ENCODE peak calls at places on chromosome 2, in nine cellular contexts. One of them, this sample, is unnamed.

GRCh38 chr2:10878268-10878915 is 33.3 kb upstream of the KCNF1 start:
- DNase-seq in fibroblast of lung: no peak
- DNase-seq in A549: no peak
- DNase-seq in mesothelial cell of epicardium: no peak
- DNase-seq in heart left ventricle: no peak
- DNase-seq in GM13977: no peak
- DNase-seq in endothelial cell of umbilical vein: no peak
- DNase-seq in astrocyte of the spinal cord: no peak
- DNase-seq in GM06990: no peak
- DNase-seq in this sample: no peak

GRCh38 chr2:166154685-166155091 is 26.9 kb upstream of the SCN1A start:
- DNase-seq in fibroblast of lung: no peak
- DNase-seq in A549: no peak
- DNase-seq in mesothelial cell of epicardium: no peak
- DNase-seq in heart left ventricle: no peak
- DNase-seq in GM13977: no peak
- DNase-seq in endothelial cell of umbilical vein: no peak
- DNase-seq in astrocyte of the spinal cord: no peak
- DNase-seq in GM06990: no peak
- DNase-seq in this sample: no peak

GRCh38 chr2:186256540-186256939 is 229.5 kb upstream of the ZC3H15 start:
- DNase-seq in fibroblast of lung: peak
- DNase-seq in A549: peak
- DNase-seq in mesothelial cell of epicardium: no peak
- DNase-seq in heart left ventricle: no peak
- DNase-seq in GM13977: peak
- DNase-seq in endothelial cell of umbilical vein: peak
- DNase-seq in astrocyte of the spinal cord: peak
- DNase-seq in GM06990: no peak
- DNase-seq in this sample: peak

GRCh38 chr2:219419331-219420197 is 1.4 kb downstream of the DES start:
- DNase-seq in fibroblast of lung: no peak
- DNase-seq in A549: no peak
- DNase-seq in mesothelial cell of epicardium: no peak
- DNase-seq in heart left ventricle: peak
- DNase-seq in GM13977: no peak
- DNase-seq in endothelial cell of umbilical vein: no peak
- DNase-seq in astrocyte of the spinal cord: no peak
- DNase-seq in GM06990: no peak
- DNase-seq in this sample: no peak

GRCh38 chr2:31299547-31299946 is 65.6 kb downstream of the EHD3 start:
- DNase-seq in fibroblast of lung: no peak
- DNase-seq in A549: no peak
- DNase-seq in mesothelial cell of epicardium: no peak
- DNase-seq in heart left ventricle: no peak
- DNase-seq in GM13977: no peak
- DNase-seq in endothelial cell of umbilical vein: no peak
- DNase-seq in astrocyte of the spinal cord: no peak
- DNase-seq in GM06990: no peak
- DNase-seq in this sample: no peak

GRCh38 chr2:64654993-64655666 is 1.4 kb upstream of the SERTAD2 start:
- DNase-seq in fibroblast of lung: no peak
- DNase-seq in A549: peak
- DNase-seq in mesothelial cell of epicardium: no peak
- DNase-seq in heart left ventricle: no peak
- DNase-seq in GM13977: no peak
- DNase-seq in endothelial cell of umbilical vein: peak
- DNase-seq in astrocyte of the spinal cord: peak
- DNase-seq in GM06990: no peak
- DNase-seq in this sample: no peak

GRCh38 chr2:177830881-177831386 is 241.6 kb downstream of the PDE11A start:
- DNase-seq in fibroblast of lung: no peak
- DNase-seq in A549: no peak
- DNase-seq in mesothelial cell of epicardium: no peak
- DNase-seq in heart left ventricle: no peak
- DNase-seq in GM13977: no peak
- DNase-seq in endothelial cell of umbilical vein: no peak
- DNase-seq in astrocyte of the spinal cord: no peak
- DNase-seq in GM06990: no peak
- DNase-seq in this sample: no peak

GRCh38 chr2:74457549-74458131 is 598 bp upstream of the WBP1 start:
- DNase-seq in fibroblast of lung: no peak
- DNase-seq in A549: peak
- DNase-seq in mesothelial cell of epicardium: peak
- DNase-seq in heart left ventricle: peak
- DNase-seq in GM13977: peak
- DNase-seq in endothelial cell of umbilical vein: no peak
- DNase-seq in astrocyte of the spinal cord: no peak
- DNase-seq in GM06990: peak
- DNase-seq in this sample: peak

GRCh38 chr2:226031962-226032441 is 632.5 kb downstream of the NYAP2 start:
- DNase-seq in fibroblast of lung: peak
- DNase-seq in A549: no peak
- DNase-seq in mesothelial cell of epicardium: no peak
- DNase-seq in heart left ventricle: no peak
- DNase-seq in GM13977: no peak
- DNase-seq in endothelial cell of umbilical vein: no peak
- DNase-seq in astrocyte of the spinal cord: peak
- DNase-seq in GM06990: no peak
- DNase-seq in this sample: no peak

GRCh38 chr2:3264010-3264744 is 113.4 kb downstream of the EIPR1 start:
- DNase-seq in fibroblast of lung: no peak
- DNase-seq in A549: no peak
- DNase-seq in mesothelial cell of epicardium: no peak
- DNase-seq in heart left ventricle: no peak
- DNase-seq in GM13977: no peak
- DNase-seq in endothelial cell of umbilical vein: no peak
- DNase-seq in astrocyte of the spinal cord: no peak
- DNase-seq in GM06990: no peak
- DNase-seq in this sample: no peak

GRCh38 chr2:200171761-200172482 is 134.6 kb upstream of the SPATS2L start:
- DNase-seq in fibroblast of lung: peak
- DNase-seq in A549: no peak
- DNase-seq in mesothelial cell of epicardium: no peak
- DNase-seq in heart left ventricle: no peak
- DNase-seq in GM13977: no peak
- DNase-seq in endothelial cell of umbilical vein: no peak
- DNase-seq in astrocyte of the spinal cord: peak
- DNase-seq in GM06990: no peak
- DNase-seq in this sample: no peak

GRCh38 chr2:239928457-239929350 is 96.4 kb downstream of the NDUFA10 start:
- DNase-seq in fibroblast of lung: no peak
- DNase-seq in A549: no peak
- DNase-seq in mesothelial cell of epicardium: peak
- DNase-seq in heart left ventricle: no peak
- DNase-seq in GM13977: no peak
- DNase-seq in endothelial cell of umbilical vein: no peak
- DNase-seq in astrocyte of the spinal cord: no peak
- DNase-seq in GM06990: no peak
- DNase-seq in this sample: no peak

GRCh38 chr2:100427627-100428258 is 10.3 kb upstream of the CHST10 start:
- DNase-seq in fibroblast of lung: peak
- DNase-seq in A549: no peak
- DNase-seq in mesothelial cell of epicardium: no peak
- DNase-seq in heart left ventricle: peak
- DNase-seq in GM13977: peak
- DNase-seq in endothelial cell of umbilical vein: peak
- DNase-seq in astrocyte of the spinal cord: peak
- DNase-seq in GM06990: peak
- DNase-seq in this sample: peak
- TF ChIP-seq CTCF in fibroblast of lung: peak
- TF ChIP-seq CTCF in A549: peak
- TF ChIP-seq CTCF in mesothelial cell of epicardium: no peak
- TF ChIP-seq CTCF in heart left ventricle: peak
- TF ChIP-seq CTCF in GM13977: peak
- TF ChIP-seq CTCF in endothelial cell of umbilical vein: peak
- TF ChIP-seq CTCF in astrocyte of the spinal cord: peak
- TF ChIP-seq CTCF in GM06990: peak
- TF ChIP-seq CTCF in this sample: peak

GRCh38 chr2:217980036-217980435 is 22.8 kb downstream of the TNS1 start:
- DNase-seq in fibroblast of lung: no peak
- DNase-seq in A549: no peak
- DNase-seq in mesothelial cell of epicardium: no peak
- DNase-seq in heart left ventricle: peak
- DNase-seq in GM13977: no peak
- DNase-seq in endothelial cell of umbilical vein: no peak
- DNase-seq in astrocyte of the spinal cord: no peak
- DNase-seq in GM06990: no peak
- DNase-seq in this sample: no peak
- TF ChIP-seq CTCF in fibroblast of lung: no peak
- TF ChIP-seq CTCF in A549: no peak
- TF ChIP-seq CTCF in mesothelial cell of epicardium: no peak
- TF ChIP-seq CTCF in heart left ventricle: no peak
- TF ChIP-seq CTCF in GM13977: no peak
- TF ChIP-seq CTCF in endothelial cell of umbilical vein: no peak
- TF ChIP-seq CTCF in astrocyte of the spinal cord: no peak
- TF ChIP-seq CTCF in GM06990: no peak
- TF ChIP-seq CTCF in this sample: no peak

GRCh38 chr2:223097888-223098383 is 45.9 kb downstream of the KCNE4 start:
- DNase-seq in fibroblast of lung: no peak
- DNase-seq in A549: no peak
- DNase-seq in mesothelial cell of epicardium: no peak
- DNase-seq in heart left ventricle: no peak
- DNase-seq in GM13977: no peak
- DNase-seq in endothelial cell of umbilical vein: no peak
- DNase-seq in astrocyte of the spinal cord: no peak
- DNase-seq in GM06990: no peak
- DNase-seq in this sample: no peak

GRCh38 chr2:223093436-223093839 is 41.4 kb downstream of the KCNE4 start:
- DNase-seq in fibroblast of lung: no peak
- DNase-seq in A549: no peak
- DNase-seq in mesothelial cell of epicardium: no peak
- DNase-seq in heart left ventricle: peak
- DNase-seq in GM13977: no peak
- DNase-seq in endothelial cell of umbilical vein: no peak
- DNase-seq in astrocyte of the spinal cord: peak
- DNase-seq in GM06990: no peak
- DNase-seq in this sample: peak

GRCh38 chr2:223092667-223093066 is 40.7 kb downstream of the KCNE4 start:
- DNase-seq in fibroblast of lung: no peak
- DNase-seq in A549: no peak
- DNase-seq in mesothelial cell of epicardium: no peak
- DNase-seq in heart left ventricle: no peak
- DNase-seq in GM13977: no peak
- DNase-seq in endothelial cell of umbilical vein: no peak
- DNase-seq in astrocyte of the spinal cord: no peak
- DNase-seq in GM06990: no peak
- DNase-seq in this sample: no peak

GRCh38 chr2:223096571-223096970 is 44.6 kb downstream of the KCNE4 start:
- DNase-seq in fibroblast of lung: peak
- DNase-seq in A549: no peak
- DNase-seq in mesothelial cell of epicardium: no peak
- DNase-seq in heart left ventricle: no peak
- DNase-seq in GM13977: no peak
- DNase-seq in endothelial cell of umbilical vein: no peak
- DNase-seq in astrocyte of the spinal cord: peak
- DNase-seq in GM06990: no peak
- DNase-seq in this sample: no peak

DNA sequence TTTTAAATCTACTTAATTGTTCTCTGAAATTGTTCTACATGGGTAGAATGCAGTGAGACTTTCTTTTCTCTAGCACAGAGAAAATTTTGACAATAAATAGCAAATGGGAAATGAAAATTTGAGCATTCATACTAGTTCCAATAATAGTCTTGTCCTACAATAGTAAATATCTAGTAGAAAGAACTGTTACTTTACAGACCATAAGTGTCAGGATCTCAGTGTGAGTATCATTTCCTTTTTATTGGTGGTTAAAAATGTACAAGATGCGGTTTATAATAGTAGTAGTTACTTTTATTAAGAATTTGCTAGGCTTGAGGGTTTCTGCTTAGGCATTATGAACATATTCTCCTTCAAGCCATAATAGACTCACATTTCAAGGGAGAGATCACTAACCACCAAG is 43.2 kb downstream of the KCNE4 start:
- DNase-seq in fibroblast of lung: no peak
- DNase-seq in A549: no peak
- DNase-seq in mesothelial cell of epicardium: no peak
- DNase-seq in heart left ventricle: no peak
- DNase-seq in GM13977: no peak
- DNase-seq in endothelial cell of umbilical vein: no peak
- DNase-seq in astrocyte of the spinal cord: no peak
- DNase-seq in GM06990: no peak
- DNase-seq in this sample: no peak
- TF ChIP-seq CTCF in fibroblast of lung: no peak
- TF ChIP-seq CTCF in A549: no peak
- TF ChIP-seq CTCF in mesothelial cell of epicardium: no peak
- TF ChIP-seq CTCF in heart left ventricle: no peak
- TF ChIP-seq CTCF in GM13977: no peak
- TF ChIP-seq CTCF in endothelial cell of umbilical vein: no peak
- TF ChIP-seq CTCF in astrocyte of the spinal cord: no peak
- TF ChIP-seq CTCF in GM06990: no peak
- TF ChIP-seq CTCF in this sample: no peak

DNA sequence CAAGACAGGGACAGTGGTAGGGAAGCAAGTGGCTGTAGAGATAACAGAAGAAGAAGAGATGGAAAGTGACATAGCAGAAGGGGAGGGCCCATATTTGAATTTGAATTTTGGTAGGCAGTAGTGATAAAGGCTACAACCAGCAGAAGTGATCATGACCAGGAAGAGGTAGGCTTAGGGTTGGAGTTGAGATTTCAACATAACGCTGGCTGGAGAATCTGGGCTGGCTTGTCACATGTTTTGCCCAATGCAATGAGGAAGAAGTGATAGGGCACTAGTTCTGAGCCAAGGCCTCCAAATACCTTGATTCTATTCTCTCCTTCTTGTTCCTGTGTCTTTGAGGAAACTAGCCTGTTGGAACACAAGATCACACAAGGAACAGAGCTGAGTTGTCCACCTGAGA is 69.4 kb downstream of the SCG2 start:
- DNase-seq in fibroblast of lung: no peak
- DNase-seq in A549: no peak
- DNase-seq in mesothelial cell of epicardium: no peak
- DNase-seq in heart left ventricle: no peak
- DNase-seq in GM13977: no peak
- DNase-seq in endothelial cell of umbilical vein: no peak
- DNase-seq in astrocyte of the spinal cord: no peak
- DNase-seq in GM06990: no peak
- DNase-seq in this sample: no peak
- TF ChIP-seq CTCF in fibroblast of lung: no peak
- TF ChIP-seq CTCF in A549: no peak
- TF ChIP-seq CTCF in mesothelial cell of epicardium: no peak
- TF ChIP-seq CTCF in heart left ventricle: no peak
- TF ChIP-seq CTCF in GM13977: no peak
- TF ChIP-seq CTCF in endothelial cell of umbilical vein: no peak
- TF ChIP-seq CTCF in astrocyte of the spinal cord: no peak
- TF ChIP-seq CTCF in GM06990: no peak
- TF ChIP-seq CTCF in this sample: no peak

This sample was measured in MCF 10A.